ENCODE peak calls at places on chromosome 17, in six cellular contexts. S is tibial artery, O is cardiac muscle cell, I is tibial nerve, B is foreskin fibroblast, U is lung. Z is an unnamed sample.

GRCh38 chr17:33893192-33893591 is 361.9 kb upstream of the CCL2 start:
- DNase-seq in S (no peak), O (no peak), I (no peak), B (no peak), U (no peak), Z (no peak)

GRCh38 chr17:61531223-61531622 is 59.8 kb downstream of the NACA2 start:
- DNase-seq in S (no peak), O (no peak), I (no peak), B (no peak), U (no peak), Z (no peak)

GRCh38 chr17:75940727-75941441 is at the start of gene FBF1:
- DNase-seq in S (peak), O (peak), I (peak), B (peak), U (peak), Z (peak)

GRCh38 chr17:15220785-15221184 is 44.3 kb downstream of the PMP22 start:
- DNase-seq in S (no peak), O (no peak), I (no peak), B (no peak), U (no peak), Z (peak)

GRCh38 chr17:17356149-17356930 is 53.2 kb downstream of the NT5M start:
- DNase-seq in S (peak), O (peak), I (peak), B (peak), U (peak), Z (peak)

GRCh38 chr17:18121201-18121600 is 12.6 kb downstream of the MYO15A start:
- DNase-seq in S (no peak), O (no peak), I (no peak), B (no peak), U (no peak), Z (no peak)

GRCh38 chr17:26782153-26782552 is 511.8 kb upstream of the WSB1 start:
- DNase-seq in S (no peak), O (no peak), I (no peak), B (no peak), U (no peak), Z (no peak)

GRCh38 chr17:8442310-8442709 is 6.6 kb downstream of the NDEL1 start:
- DNase-seq in S (no peak), O (no peak), I (no peak), B (no peak), U (no peak), Z (no peak)

GRCh38 chr17:74274060-74274702 is at the start of gene DNAI2:
- DNase-seq in S (no peak), O (peak), I (no peak), B (no peak), U (no peak), Z (no peak)
- H3K4me3 ChIP-seq in S (no peak), O (no peak), I (no peak), B (no peak), U (no peak), Z (no peak)

DNA sequence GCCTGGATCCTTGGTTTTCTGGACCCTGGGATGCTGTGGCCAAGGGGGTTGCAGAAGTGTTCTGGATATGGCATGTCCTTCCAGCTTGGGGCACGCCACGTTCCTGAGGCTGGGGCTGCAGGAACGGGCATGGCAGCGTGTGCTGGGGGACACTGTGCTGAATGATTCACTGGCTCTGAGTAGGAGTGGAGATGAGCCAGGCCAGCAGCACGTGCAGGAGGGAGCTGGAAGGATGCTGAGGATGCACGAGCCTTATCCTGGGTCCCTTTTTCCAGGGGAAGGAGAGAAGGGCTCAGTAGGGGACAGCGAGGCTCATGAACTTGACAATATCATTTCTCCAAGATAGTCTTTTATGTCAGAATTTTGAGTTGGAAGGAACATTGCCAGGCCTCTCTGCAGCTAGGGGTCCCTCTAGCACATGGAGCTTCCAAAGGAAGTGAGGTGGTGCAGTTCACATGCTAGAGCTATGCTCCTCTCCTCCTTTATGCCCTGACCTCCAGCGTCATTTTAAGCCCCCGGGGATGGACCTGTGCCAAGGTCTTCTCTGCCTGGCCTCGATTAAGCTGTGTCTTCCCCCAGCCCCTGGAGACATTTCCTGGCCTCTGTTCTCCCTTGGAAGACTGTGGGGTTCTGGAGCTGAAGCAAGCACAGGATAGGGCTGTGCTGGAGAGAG is 125.9 kb downstream of the OR1D5 start:
- DNase-seq in S (no peak), O (no peak), I (no peak), B (peak), U (no peak), Z (no peak)
- TF ChIP-seq CTCF in S (no peak), O (peak), I (no peak), B (peak), U (no peak), Z (no peak)

GRCh38 chr17:51748749-51749604 is 409.5 kb downstream of the CA10 start:
- DNase-seq in S (no peak), O (no peak), I (no peak), B (no peak), U (no peak), Z (no peak)

GRCh38 chr17:51743477-51743876 is 415.0 kb downstream of the CA10 start:
- DNase-seq in S (no peak), O (no peak), I (no peak), B (no peak), U (no peak), Z (no peak)

GRCh38 chr17:51751072-51751471 is 407.4 kb downstream of the CA10 start:
- DNase-seq in S (no peak), O (no peak), I (no peak), B (no peak), U (no peak), Z (no peak)

GRCh38 chr17:51741447-51741846 is 417.1 kb downstream of the CA10 start:
- DNase-seq in S (no peak), O (no peak), I (no peak), B (no peak), U (no peak), Z (no peak)

GRCh38 chr17:51745993-51746392 is 412.5 kb downstream of the CA10 start:
- DNase-seq in S (no peak), O (no peak), I (no peak), B (no peak), U (no peak), Z (no peak)
- H3K4me3 ChIP-seq in S (no peak), O (no peak), I (no peak), B (no peak), U (no peak), Z (no peak)

GRCh38 chr17:81553018-81553615 is 964 bp upstream of the FAAP100 start:
- DNase-seq in S (peak), O (peak), I (peak), B (peak), U (peak), Z (no peak)

GRCh38 chr17:81550830-81551457 is 1.2 kb downstream of the FAAP100 start:
- DNase-seq in S (no peak), O (no peak), I (no peak), B (no peak), U (no peak), Z (no peak)

GRCh38 chr17:81552244-81553017 is at the start of gene FAAP100:
- DNase-seq in S (peak), O (peak), I (peak), B (peak), U (peak), Z (no peak)

GRCh38 chr17:81550285-81550684 is 1.9 kb downstream of the FAAP100 start:
- DNase-seq in S (no peak), O (no peak), I (no peak), B (no peak), U (no peak), Z (no peak)

GRCh38 chr17:81551458-81552243 is 502 bp downstream of the FAAP100 start:
- DNase-seq in S (no peak), O (peak), I (peak), B (peak), U (peak), Z (no peak)
- TF ChIP-seq CTCF in S (no peak), O (no peak), I (no peak), B (no peak), U (no peak), Z (no peak)

DNA sequence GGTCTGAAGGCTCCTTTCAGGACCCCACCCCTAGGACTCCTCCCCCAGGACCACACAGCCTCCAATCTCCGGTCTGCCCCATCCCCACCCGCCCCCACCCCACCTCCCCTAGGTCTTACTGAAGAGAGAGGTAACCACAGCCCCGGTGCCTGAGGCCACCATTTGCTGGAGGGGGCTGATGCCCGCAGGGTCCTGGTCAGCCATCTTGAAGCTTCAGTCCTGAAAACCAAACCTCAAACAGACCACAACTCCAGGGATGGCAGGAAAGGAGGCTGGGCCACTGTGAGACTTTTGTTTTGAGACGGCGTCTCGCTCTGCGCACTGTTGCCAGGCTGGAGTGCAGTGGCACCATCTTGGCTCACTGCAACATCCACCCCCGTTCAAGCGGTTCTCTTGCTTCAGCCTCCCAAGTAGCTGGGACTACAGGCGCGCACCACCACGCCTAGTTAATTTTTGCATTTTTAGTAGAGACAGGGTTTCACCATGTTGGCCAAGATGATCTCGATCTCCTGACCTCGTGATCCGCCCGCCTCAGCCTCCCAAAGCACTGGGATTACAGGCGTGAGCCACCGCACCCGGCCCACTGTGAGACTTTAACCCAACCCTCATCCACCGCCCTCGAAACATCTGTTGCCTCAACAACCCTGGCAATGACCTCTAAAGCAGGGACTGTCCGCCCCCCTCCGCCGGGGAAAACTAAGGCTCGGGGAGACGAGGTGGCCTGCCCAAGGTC is 1.1 kb downstream of the SLC25A39 start:
- DNase-seq in S (no peak), O (no peak), I (no peak), B (no peak), U (no peak), Z (no peak)
- H3K4me3 ChIP-seq in S (peak), O (peak), I (peak), B (peak), U (peak), Z (peak)

DNA sequence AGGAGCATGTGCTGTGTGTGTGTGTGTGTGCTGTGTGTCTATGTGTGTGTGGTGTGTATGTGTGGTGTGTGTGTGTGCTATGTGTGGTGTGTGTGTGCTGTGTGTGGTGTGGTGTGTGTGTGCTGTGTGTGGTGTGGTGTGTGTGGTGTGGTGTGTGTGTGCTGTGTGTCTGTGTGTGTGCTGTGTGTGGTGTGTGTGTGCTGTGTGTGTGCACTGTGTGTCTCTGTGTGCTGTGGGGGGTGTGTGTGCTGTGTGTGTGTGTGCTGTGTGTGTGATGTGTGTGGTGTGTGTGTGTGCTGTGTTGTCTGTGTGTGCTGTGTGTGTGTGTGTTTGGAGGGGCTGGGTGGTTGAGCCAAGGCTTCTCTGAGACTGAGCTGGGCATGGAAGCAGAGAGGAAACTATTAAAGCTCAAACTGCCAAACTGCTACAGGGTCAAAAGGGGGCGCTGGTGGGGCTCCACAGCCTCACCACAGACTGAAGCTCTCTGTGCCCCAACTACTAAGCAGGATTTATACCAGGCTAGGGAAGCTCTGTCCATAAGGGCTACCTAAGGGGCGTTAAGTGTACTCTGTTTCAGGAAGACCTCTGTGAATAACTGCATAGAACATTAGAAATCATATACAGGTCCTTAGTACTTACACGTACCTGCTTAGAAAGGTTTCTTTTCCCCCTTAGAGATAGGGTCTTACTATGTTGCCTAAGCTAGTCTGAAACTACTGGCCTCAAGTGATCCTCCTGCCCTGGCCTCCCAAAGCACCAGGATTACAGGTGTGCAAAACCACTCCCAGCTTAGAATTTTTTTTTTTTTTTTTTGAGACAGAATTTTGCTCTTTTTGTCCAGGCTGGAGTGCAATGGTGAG is 27.8 kb upstream of the GHDC start:
- DNase-seq in S (no peak), O (peak), I (no peak), B (peak), U (no peak), Z (no peak)
- TF ChIP-seq CTCF in S (peak), O (peak), I (peak), B (peak), U (peak), Z (peak)

GRCh38 chr17:50731575-50732460 is 12.4 kb downstream of the LUC7L3 start:
- DNase-seq in S (no peak), O (no peak), I (no peak), B (no peak), U (no peak), Z (no peak)
- H3K4me3 ChIP-seq in S (no peak), O (no peak), I (no peak), B (no peak), U (no peak), Z (no peak)

GRCh38 chr17:3966720-3967363 is 2.6 kb upstream of the ATP2A3 start:
- DNase-seq in S (no peak), O (no peak), I (no peak), B (no peak), U (no peak), Z (no peak)
- TF ChIP-seq CTCF in S (no peak), O (no peak), I (no peak), B (no peak), U (no peak), Z (no peak)